ENCODE peak calls at places on chromosomes 1 and 21, in six cellular contexts. One of them, this sample, is unnamed.

GRCh38 chr1:145955436-145955835 is 2.4 kb downstream of the LIX1L start:
- DNase-seq in stromal cell of bone marrow: no peak
- DNase-seq in Caki2: no peak
- DNase-seq in type B pancreatic cell: no peak
- DNase-seq in cardiac muscle cell: no peak
- DNase-seq in psoas muscle: no peak
- DNase-seq in this sample: no peak

GRCh38 chr1:243850013-243850367 is at the start of gene AKT3:
- DNase-seq in stromal cell of bone marrow: no peak
- DNase-seq in Caki2: no peak
- DNase-seq in type B pancreatic cell: no peak
- DNase-seq in cardiac muscle cell: peak
- DNase-seq in psoas muscle: no peak
- DNase-seq in this sample: no peak

GRCh38 chr1:17717595-17717994 is 37.5 kb upstream of the ACTL8 start:
- DNase-seq in stromal cell of bone marrow: no peak
- DNase-seq in Caki2: no peak
- DNase-seq in type B pancreatic cell: no peak
- DNase-seq in cardiac muscle cell: no peak
- DNase-seq in psoas muscle: no peak
- DNase-seq in this sample: no peak

GRCh38 chr1:94805912-94806311 is 14.2 kb upstream of the SLC44A3 start:
- DNase-seq in stromal cell of bone marrow: peak
- DNase-seq in Caki2: peak
- DNase-seq in type B pancreatic cell: no peak
- DNase-seq in cardiac muscle cell: peak
- DNase-seq in psoas muscle: no peak
- DNase-seq in this sample: no peak

GRCh38 chr1:11273595-11274234 is 717 bp downstream of the UBIAD1 start:
- DNase-seq in stromal cell of bone marrow: no peak
- DNase-seq in Caki2: no peak
- DNase-seq in type B pancreatic cell: no peak
- DNase-seq in cardiac muscle cell: peak
- DNase-seq in psoas muscle: no peak
- DNase-seq in this sample: no peak

GRCh38 chr1:181179980-181180964 is 91.8 kb downstream of the IER5 start:
- DNase-seq in stromal cell of bone marrow: peak
- DNase-seq in Caki2: no peak
- DNase-seq in type B pancreatic cell: peak
- DNase-seq in cardiac muscle cell: peak
- DNase-seq in psoas muscle: peak
- DNase-seq in this sample: peak

GRCh38 chr1:53942149-53942957 is 3.1 kb downstream of the IFT25 start:
- DNase-seq in stromal cell of bone marrow: no peak
- DNase-seq in Caki2: no peak
- DNase-seq in type B pancreatic cell: no peak
- DNase-seq in cardiac muscle cell: no peak
- DNase-seq in psoas muscle: no peak
- DNase-seq in this sample: no peak

GRCh38 chr1:47578026-47578861 is 140.4 kb downstream of the FOXD2 start:
- DNase-seq in stromal cell of bone marrow: no peak
- DNase-seq in Caki2: no peak
- DNase-seq in type B pancreatic cell: no peak
- DNase-seq in cardiac muscle cell: no peak
- DNase-seq in psoas muscle: no peak
- DNase-seq in this sample: no peak

GRCh38 chr1:171487038-171487437 is 1.7 kb downstream of the PRRC2C start:
- DNase-seq in stromal cell of bone marrow: no peak
- DNase-seq in Caki2: no peak
- DNase-seq in type B pancreatic cell: no peak
- DNase-seq in cardiac muscle cell: no peak
- DNase-seq in psoas muscle: no peak
- DNase-seq in this sample: no peak

GRCh38 chr1:145690587-145691558 is 16.3 kb downstream of the PDZK1 start:
- DNase-seq in stromal cell of bone marrow: peak
- DNase-seq in Caki2: no peak
- DNase-seq in type B pancreatic cell: no peak
- DNase-seq in cardiac muscle cell: no peak
- DNase-seq in psoas muscle: peak
- DNase-seq in this sample: peak

GRCh38 chr1:22673486-22674409 is 20.7 kb downstream of the C1QB start:
- DNase-seq in stromal cell of bone marrow: peak
- DNase-seq in Caki2: peak
- DNase-seq in type B pancreatic cell: peak
- DNase-seq in cardiac muscle cell: peak
- DNase-seq in psoas muscle: peak
- DNase-seq in this sample: no peak

GRCh38 chr21:35034203-35034926 is 14.7 kb downstream of the RUNX1 start:
- DNase-seq in stromal cell of bone marrow: no peak
- DNase-seq in Caki2: no peak
- DNase-seq in type B pancreatic cell: no peak
- DNase-seq in cardiac muscle cell: no peak
- DNase-seq in psoas muscle: no peak
- DNase-seq in this sample: no peak

GRCh38 chr1:236066828-236067386 is 2.0 kb upstream of the NID1 start:
- DNase-seq in stromal cell of bone marrow: no peak
- DNase-seq in Caki2: no peak
- DNase-seq in type B pancreatic cell: no peak
- DNase-seq in cardiac muscle cell: peak
- DNase-seq in psoas muscle: peak
- DNase-seq in this sample: no peak

GRCh38 chr21:26753822-26754221 is 91.4 kb downstream of the ADAMTS1 start:
- DNase-seq in stromal cell of bone marrow: no peak
- DNase-seq in Caki2: peak
- DNase-seq in type B pancreatic cell: no peak
- DNase-seq in cardiac muscle cell: no peak
- DNase-seq in psoas muscle: no peak
- DNase-seq in this sample: no peak

GRCh38 chr1:229070168-229070567 is 200.7 kb upstream of the RAB4A start:
- DNase-seq in stromal cell of bone marrow: peak
- DNase-seq in Caki2: no peak
- DNase-seq in type B pancreatic cell: peak
- DNase-seq in cardiac muscle cell: peak
- DNase-seq in psoas muscle: peak
- DNase-seq in this sample: peak

GRCh38 chr1:85865183-85865582 is 156.9 kb upstream of the ZNHIT6 start:
- DNase-seq in stromal cell of bone marrow: peak
- DNase-seq in Caki2: no peak
- DNase-seq in type B pancreatic cell: no peak
- DNase-seq in cardiac muscle cell: no peak
- DNase-seq in psoas muscle: no peak
- DNase-seq in this sample: peak

GRCh38 chr1:167825419-167826079 is 88.4 kb downstream of the ADCY10 start:
- DNase-seq in stromal cell of bone marrow: no peak
- DNase-seq in Caki2: no peak
- DNase-seq in type B pancreatic cell: no peak
- DNase-seq in cardiac muscle cell: no peak
- DNase-seq in psoas muscle: no peak
- DNase-seq in this sample: no peak

GRCh38 chr1:3402258-3403010 is 52.0 kb upstream of the ARHGEF16 start:
- DNase-seq in stromal cell of bone marrow: peak
- DNase-seq in Caki2: no peak
- DNase-seq in type B pancreatic cell: no peak
- DNase-seq in cardiac muscle cell: no peak
- DNase-seq in psoas muscle: no peak
- DNase-seq in this sample: peak

GRCh38 chr21:44456915-44457736 is 1.8 kb downstream of the LRRC3 start:
- DNase-seq in stromal cell of bone marrow: no peak
- DNase-seq in Caki2: no peak
- DNase-seq in type B pancreatic cell: peak
- DNase-seq in cardiac muscle cell: no peak
- DNase-seq in psoas muscle: no peak
- DNase-seq in this sample: no peak

GRCh38 chr1:3174487-3175247 is 105.7 kb downstream of the PRDM16 start:
- DNase-seq in stromal cell of bone marrow: peak
- DNase-seq in Caki2: no peak
- DNase-seq in type B pancreatic cell: no peak
- DNase-seq in cardiac muscle cell: peak
- DNase-seq in psoas muscle: peak
- DNase-seq in this sample: no peak

GRCh38 chr1:226912587-226913176 is 27.4 kb upstream of the COQ8A start:
- DNase-seq in stromal cell of bone marrow: no peak
- DNase-seq in Caki2: no peak
- DNase-seq in type B pancreatic cell: no peak
- DNase-seq in cardiac muscle cell: peak
- DNase-seq in psoas muscle: peak
- DNase-seq in this sample: no peak

GRCh38 chr1:8702121-8702520 is 115.3 kb downstream of the RERE start:
- DNase-seq in stromal cell of bone marrow: no peak
- DNase-seq in Caki2: peak
- DNase-seq in type B pancreatic cell: no peak
- DNase-seq in cardiac muscle cell: peak
- DNase-seq in psoas muscle: no peak
- DNase-seq in this sample: no peak

GRCh38 chr21:38760017-38760761 is 45.5 kb upstream of the ETS2 start:
- DNase-seq in stromal cell of bone marrow: no peak
- DNase-seq in Caki2: no peak
- DNase-seq in type B pancreatic cell: no peak
- DNase-seq in cardiac muscle cell: no peak
- DNase-seq in psoas muscle: no peak
- DNase-seq in this sample: no peak

GRCh38 chr21:46217511-46218196 is 10.9 kb downstream of the LSS start:
- DNase-seq in stromal cell of bone marrow: no peak
- DNase-seq in Caki2: no peak
- DNase-seq in type B pancreatic cell: peak
- DNase-seq in cardiac muscle cell: no peak
- DNase-seq in psoas muscle: no peak
- DNase-seq in this sample: no peak

GRCh38 chr1:55702064-55702463 is 486.9 kb upstream of the USP24 start:
- DNase-seq in stromal cell of bone marrow: no peak
- DNase-seq in Caki2: no peak
- DNase-seq in type B pancreatic cell: no peak
- DNase-seq in cardiac muscle cell: peak
- DNase-seq in psoas muscle: no peak
- DNase-seq in this sample: no peak

GRCh38 chr21:42003051-42003461 is 7.1 kb downstream of the ZBTB21 start:
- DNase-seq in stromal cell of bone marrow: no peak
- DNase-seq in Caki2: no peak
- DNase-seq in type B pancreatic cell: no peak
- DNase-seq in cardiac muscle cell: no peak
- DNase-seq in psoas muscle: no peak
- DNase-seq in this sample: no peak

This sample was measured in BJ.